ENCODE peak calls at places on chromosomes 5 and 9, in five cellular contexts. One of them, this sample, is unnamed.

GRCh38 chr5:17976404-17976803 is 342.1 kb downstream of the TAF11L14 start:
- DNase-seq in NCI-H1417: no peak
- DNase-seq in DMS153: no peak
- DNase-seq in AG04450: no peak
- DNase-seq in right lobe of liver: no peak
- DNase-seq in this sample: no peak

GRCh38 chr9:136404801-136405136 is 4.8 kb upstream of the SNAPC4 start:
- DNase-seq in NCI-H1417: no peak
- DNase-seq in DMS153: no peak
- DNase-seq in AG04450: no peak
- DNase-seq in right lobe of liver: no peak
- DNase-seq in this sample: no peak

GRCh38 chr5:81994679-81995078 is 22.9 kb downstream of the ATG10 start:
- DNase-seq in NCI-H1417: no peak
- DNase-seq in DMS153: no peak
- DNase-seq in AG04450: no peak
- DNase-seq in right lobe of liver: no peak
- DNase-seq in this sample: no peak

GRCh38 chr5:61289669-61290363 is 42.2 kb upstream of the ZSWIM6 start:
- DNase-seq in NCI-H1417: no peak
- DNase-seq in DMS153: no peak
- DNase-seq in AG04450: no peak
- DNase-seq in right lobe of liver: no peak
- DNase-seq in this sample: no peak

GRCh38 chr9:38288502-38288901 is 104.0 kb upstream of the ALDH1B1 start:
- DNase-seq in NCI-H1417: no peak
- DNase-seq in DMS153: no peak
- DNase-seq in AG04450: no peak
- DNase-seq in right lobe of liver: no peak
- DNase-seq in this sample: no peak

GRCh38 chr5:123518111-123518510 is 6.1 kb downstream of the CSNK1G3 start:
- DNase-seq in NCI-H1417: no peak
- DNase-seq in DMS153: no peak
- DNase-seq in AG04450: no peak
- DNase-seq in right lobe of liver: no peak
- DNase-seq in this sample: no peak

GRCh38 chr9:132472199-132472598 is 62.2 kb downstream of the CFAP77 start:
- DNase-seq in NCI-H1417: peak; percentile 74
- DNase-seq in DMS153: peak; percentile 74
- DNase-seq in AG04450: no peak
- DNase-seq in right lobe of liver: no peak
- DNase-seq in this sample: peak; percentile 95

GRCh38 chr5:116360008-116360853 is 214.4 kb downstream of the SEMA6A start:
- DNase-seq in NCI-H1417: no peak
- DNase-seq in DMS153: no peak
- DNase-seq in AG04450: no peak
- DNase-seq in right lobe of liver: no peak
- DNase-seq in this sample: peak; percentile 72

GRCh38 chr5:168879929-168880328 is 300.8 kb upstream of the PANK3 start:
- DNase-seq in NCI-H1417: no peak
- DNase-seq in DMS153: peak; percentile 24
- DNase-seq in AG04450: no peak
- DNase-seq in right lobe of liver: no peak
- DNase-seq in this sample: peak; percentile 7

GRCh38 chr9:87342743-87343142 is 154.9 kb upstream of the DAPK1 start:
- DNase-seq in NCI-H1417: no peak
- DNase-seq in DMS153: no peak
- DNase-seq in AG04450: no peak
- DNase-seq in right lobe of liver: no peak
- DNase-seq in this sample: no peak

GRCh38 chr9:76486151-76486550 is 27.2 kb downstream of the GCNT1 start:
- DNase-seq in NCI-H1417: no peak
- DNase-seq in DMS153: no peak
- DNase-seq in AG04450: no peak
- DNase-seq in right lobe of liver: no peak
- DNase-seq in this sample: no peak

GRCh38 chr5:52727568-52727967 is 60.1 kb upstream of the ITGA1 start:
- DNase-seq in NCI-H1417: no peak
- DNase-seq in DMS153: no peak
- DNase-seq in AG04450: no peak
- DNase-seq in right lobe of liver: no peak
- DNase-seq in this sample: no peak

GRCh38 chr5:5353681-5354080 is 68.8 kb upstream of the ICE1 start:
- DNase-seq in NCI-H1417: peak; percentile 60
- DNase-seq in DMS153: no peak
- DNase-seq in AG04450: no peak
- DNase-seq in right lobe of liver: no peak
- DNase-seq in this sample: no peak

GRCh38 chr5:93305984-93306383 is 275.0 kb downstream of the NR2F1-AS1 start:
- DNase-seq in NCI-H1417: no peak
- DNase-seq in DMS153: peak; percentile 24
- DNase-seq in AG04450: no peak
- DNase-seq in right lobe of liver: no peak
- DNase-seq in this sample: no peak

GRCh38 chr9:121720992-121721350 is 69.5 kb downstream of the DAB2IP start:
- DNase-seq in NCI-H1417: no peak
- DNase-seq in DMS153: no peak
- DNase-seq in AG04450: no peak
- DNase-seq in right lobe of liver: no peak
- DNase-seq in this sample: peak; percentile 10

GRCh38 chr9:107016383-107016782 is 153.4 kb downstream of the ZNF462 start:
- DNase-seq in NCI-H1417: no peak
- DNase-seq in DMS153: no peak
- DNase-seq in AG04450: no peak
- DNase-seq in right lobe of liver: no peak
- DNase-seq in this sample: no peak

GRCh38 chr9:133864011-133864410 is 125.9 kb upstream of the SARDH start:
- DNase-seq in NCI-H1417: no peak
- DNase-seq in DMS153: no peak
- DNase-seq in AG04450: no peak
- DNase-seq in right lobe of liver: no peak
- DNase-seq in this sample: no peak

GRCh38 chr9:68507796-68508145 is 32.9 kb downstream of the TMEM252 start:
- DNase-seq in NCI-H1417: no peak
- DNase-seq in DMS153: no peak
- DNase-seq in AG04450: no peak
- DNase-seq in right lobe of liver: no peak
- DNase-seq in this sample: no peak

GRCh38 chr5:14768838-14769365 is 102.7 kb downstream of the ANKH start:
- DNase-seq in NCI-H1417: peak; percentile 26
- DNase-seq in DMS153: no peak
- DNase-seq in AG04450: no peak
- DNase-seq in right lobe of liver: no peak
- DNase-seq in this sample: no peak